ENCODE peak calls at places on chromosome 18, in eight cellular contexts. C is psoas muscle, X is ELR, M is bronchial epithelial cell, U is EH, W is HEK293T, P is SW 1271, L is WTC11. Z is an unnamed sample.

GRCh38 chr18:14978962-14979535 is 231.1 kb downstream of the ANKRD30B start:
- DNase-seq in C (no peak), W (peak), U (no peak), L (peak), P (peak), X (no peak), M (no peak), Z (peak)

GRCh38 chr18:57737661-57738060 is 65.5 kb downstream of the ATP8B1 start:
- DNase-seq in U (peak), C (peak), P (no peak), M (peak), X (peak), W (no peak), L (no peak), Z (no peak)

GRCh38 chr18:32576296-32576916 is 105.7 kb upstream of the GAREM1 start:
- DNase-seq in L (peak), C (no peak), P (no peak), U (no peak), W (peak), X (no peak), M (peak), Z (peak)

GRCh38 chr18:50190236-50190635 is 4.7 kb downstream of the MYO5B start:
- DNase-seq in M (peak), W (no peak), P (no peak), C (no peak), X (peak), U (no peak), L (no peak), Z (no peak)

GRCh38 chr18:31512203-31512764 is 14.3 kb downstream of the DSG2 start:
- DNase-seq in C (no peak), X (peak), W (no peak), L (no peak), M (peak), P (no peak), U (peak), Z (no peak)

GRCh38 chr18:31129398-31130115 is 27.3 kb upstream of the DSC2 start:
- DNase-seq in P (no peak), C (no peak), L (no peak), U (no peak), W (no peak), X (no peak), M (no peak), Z (no peak)

GRCh38 chr18:63078471-63078870 is 241.1 kb downstream of the BCL2 start:
- DNase-seq in L (no peak), U (no peak), C (no peak), X (no peak), W (no peak), M (no peak), P (no peak), Z (no peak)

GRCh38 chr18:45802814-45803492 is 22.5 kb upstream of the SIGLEC15 start:
- DNase-seq in X (peak), W (no peak), M (peak), U (peak), P (peak), C (no peak), L (no peak), Z (no peak)

GRCh38 chr18:76528477-76529432 is 33.7 kb upstream of the ZNF516 start:
- DNase-seq in L (no peak), C (peak), U (peak), W (no peak), P (no peak), M (peak), X (peak), Z (peak)

GRCh38 chr18:79588636-79589481 is 90.7 kb upstream of the CTDP1 start:
- DNase-seq in U (peak), L (peak), W (no peak), M (peak), P (no peak), C (peak), X (peak), Z (peak)

GRCh38 chr18:42330296-42330695 is 375.3 kb downstream of the PIK3C3 start:
- DNase-seq in M (no peak), L (no peak), U (peak), X (no peak), P (no peak), C (no peak), W (no peak), Z (no peak)

GRCh38 chr18:22277758-22278157 is 108.4 kb downstream of the GATA6 start:
- DNase-seq in X (no peak), U (no peak), P (no peak), M (no peak), W (no peak), L (no peak), C (no peak), Z (no peak)

GRCh38 chr18:51890762-51891161 is 449.2 kb upstream of the DCC start:
- DNase-seq in P (peak), U (peak), W (no peak), X (peak), C (no peak), L (no peak), M (peak), Z (no peak)

GRCh38 chr18:78696698-78697435 is 282.8 kb upstream of the SALL3 start:
- DNase-seq in L (no peak), U (no peak), X (no peak), C (no peak), W (no peak), M (no peak), P (no peak), Z (no peak)

GRCh38 chr18:26568926-26569700 is 20.8 kb upstream of the KCTD1 start:
- DNase-seq in L (no peak), P (no peak), X (no peak), U (no peak), M (peak), W (no peak), C (no peak), Z (no peak)

GRCh38 chr18:57533399-57533884 is 53.1 kb downstream of the FECH start:
- DNase-seq in P (no peak), C (no peak), L (peak), W (no peak), M (no peak), U (peak), X (no peak), Z (peak)

GRCh38 chr18:5707586-5707985 is 163.8 kb upstream of the EPB41L3 start:
- DNase-seq in W (no peak), M (no peak), C (no peak), P (no peak), U (no peak), L (no peak), X (no peak), Z (no peak)

GRCh38 chr18:57446322-57446721 is 11.1 kb downstream of the ONECUT2 start:
- DNase-seq in C (no peak), M (peak), W (no peak), P (peak), L (peak), X (peak), U (peak), Z (peak)

GRCh38 chr18:22547807-22548561 is 130.3 kb upstream of the CTAGE1 start:
- DNase-seq in C (no peak), L (no peak), U (peak), P (no peak), X (peak), W (peak), M (no peak), Z (no peak)

GRCh38 chr18:30439174-30439573 is 603.4 kb downstream of the DSC3 start:
- DNase-seq in W (no peak), P (no peak), L (no peak), C (no peak), M (no peak), X (no peak), U (no peak), Z (no peak)

GRCh38 chr18:69484699-69485396 is 84.2 kb downstream of the DOK6 start:
- DNase-seq in L (peak), U (peak), W (no peak), C (no peak), M (no peak), X (peak), P (no peak), Z (no peak)

GRCh38 chr18:34322365-34323289 is 97.9 kb upstream of the NOL4 start:
- DNase-seq in U (no peak), W (peak), L (peak), C (peak), M (peak), X (peak), P (peak), Z (peak)

GRCh38 chr18:63982361-63982760 is 12.5 kb downstream of the SERPINB8 start:
- DNase-seq in C (no peak), W (no peak), L (no peak), P (no peak), M (no peak), X (no peak), U (no peak), Z (no peak)

GRCh38 chr18:9918016-9918680 is 4.3 kb downstream of the VAPA start:
- DNase-seq in U (peak), X (peak), P (peak), C (no peak), M (peak), W (no peak), L (no peak), Z (no peak)

GRCh38 chr18:46398005-46398404 is 259.0 kb downstream of the LOXHD1 start:
- DNase-seq in L (no peak), M (no peak), P (no peak), X (no peak), C (no peak), U (no peak), W (no peak), Z (no peak)

GRCh38 chr18:13500227-13500865 is 226.0 kb downstream of the FAM210A start:
- DNase-seq in X (no peak), C (peak), W (peak), M (peak), U (peak), P (no peak), L (peak), Z (peak)

GRCh38 chr18:28607991-28608390 is 431.1 kb upstream of the CDH2 start:
- DNase-seq in L (no peak), U (no peak), X (no peak), C (no peak), M (no peak), P (no peak), W (no peak), Z (no peak)

GRCh38 chr18:8661754-8662573 is 43.4 kb upstream of the MTCL1 start:
- DNase-seq in U (peak), C (no peak), X (no peak), P (peak), L (peak), W (peak), M (peak), Z (peak)

Z was measured in endodermal cell.